ENCODE peak calls at places on chromosomes 6 and 20, in four cellular contexts. I, T, Q and C are unnamed samples.

GRCh38 chr20:47343007-47343472 is 13.5 kb downstream of the ZMYND8 start:
- DNase-seq in I (no peak), T (no peak), Q (peak; percentile 62), C (no peak)

GRCh38 chr20:39607124-39607523 is 645.0 kb downstream of the DHX35 start:
- DNase-seq in I (no peak), T (no peak), Q (no peak), C (peak; percentile 9)

GRCh38 chr6:5412663-5413062 is 151.3 kb downstream of the FARS2 start:
- DNase-seq in I (no peak), T (no peak), Q (no peak), C (no peak)

GRCh38 chr6:148747145-148747492 is 289 bp downstream of the UST start:
- DNase-seq in I (peak; percentile 51), T (peak; percentile 72), Q (peak; percentile 42), C (no peak)

GRCh38 chr20:51082988-51083387 is 60.1 kb upstream of the KCNG1 start:
- DNase-seq in I (no peak), T (no peak), Q (no peak), C (no peak)

GRCh38 chr6:431986-432385 is 40.4 kb downstream of the IRF4 start:
- DNase-seq in I (no peak), T (no peak), Q (no peak), C (no peak)

GRCh38 chr20:16350465-16350864 is 222.8 kb downstream of the KIF16B start:
- DNase-seq in I (no peak), T (peak; percentile 11), Q (peak; percentile 50), C (no peak)

GRCh38 chr20:37903317-37904007 is 535 bp downstream of the VSTM2L start:
- DNase-seq in I (no peak), T (no peak), Q (no peak), C (no peak)

GRCh38 chr20:38299963-38300362 is 4.0 kb upstream of the BPI start:
- DNase-seq in I (no peak), T (no peak), Q (no peak), C (no peak)

GRCh38 chr20:59062057-59062456 is 19.5 kb upstream of the PRELID3B start:
- DNase-seq in I (no peak), T (no peak), Q (no peak), C (no peak)

GRCh38 chr6:40378071-40378724 is 209.0 kb downstream of the LRFN2 start:
- DNase-seq in I (no peak), T (no peak), Q (no peak), C (no peak)

GRCh38 chr20:50050660-50051308 is 62.2 kb downstream of the UBE2V1 start:
- DNase-seq in I (no peak), T (no peak), Q (no peak), C (peak; percentile 74)

GRCh38 chr6:53581161-53581560 is 36.3 kb upstream of the GCLC start:
- DNase-seq in I (no peak), T (peak; percentile 46), Q (peak; percentile 74), C (no peak)

GRCh38 chr6:7918403-7918802 is 7.8 kb upstream of the TXNDC5 start:
- DNase-seq in I (no peak), T (no peak), Q (no peak), C (no peak)

GRCh38 chr20:43720007-43720406 is 6.8 kb downstream of the GTSF1L start:
- DNase-seq in I (no peak), T (no peak), Q (no peak), C (no peak)

GRCh38 chr20:48703107-48703506 is 124.7 kb downstream of the PREX1 start:
- DNase-seq in I (no peak), T (no peak), Q (no peak), C (no peak)

GRCh38 chr6:151534576-151534975 is 40.8 kb downstream of the CCDC170 start:
- DNase-seq in I (no peak), T (no peak), Q (peak; percentile 16), C (no peak)

GRCh38 chr6:24720131-24720603 is 1.2 kb upstream of the C6orf62 start:
- DNase-seq in I (peak; percentile 42), T (peak; percentile 64), Q (peak; percentile 28), C (peak; percentile 30)

GRCh38 chr6:56004421-56004820 is 129.0 kb upstream of the BMP5 start:
- DNase-seq in I (no peak), T (peak; percentile 40), Q (peak; percentile 5), C (no peak)

GRCh38 chr6:152904678-152905077 is 78.2 kb downstream of the FBXO5 start:
- DNase-seq in I (no peak), T (no peak), Q (no peak), C (no peak)

GRCh38 chr20:44403194-44404112 is 48.0 kb downstream of the HNF4A start:
- DNase-seq in I (no peak), T (no peak), Q (no peak), C (no peak)

GRCh38 chr6:75147512-75147911 is 58.3 kb downstream of the COL12A1 start:
- DNase-seq in I (no peak), T (no peak), Q (peak; percentile 81), C (no peak)

GRCh38 chr6:90096818-90097217 is 199.8 kb downstream of the BACH2 start:
- DNase-seq in I (no peak), T (no peak), Q (no peak), C (no peak)

GRCh38 chr20:47319517-47320252 is 36.8 kb downstream of the ZMYND8 start:
- DNase-seq in I (no peak), T (peak; percentile 96), Q (peak; percentile 74), C (peak; percentile 41)

GRCh38 chr6:148395583-148396101 is 53.0 kb downstream of the SASH1 start:
- DNase-seq in I (no peak), T (no peak), Q (peak; percentile 10), C (no peak)

GRCh38 chr6:410555-411395 is 19.2 kb downstream of the IRF4 start:
- DNase-seq in I (no peak), T (no peak), Q (no peak), C (no peak)

GRCh38 chr20:58596244-58597010 is 54.7 kb upstream of the STX16 start:
- DNase-seq in I (no peak), T (no peak), Q (no peak), C (no peak)

GRCh38 chr20:574297-574942 is 30.8 kb upstream of the CSNK2A1 start:
- DNase-seq in I (no peak), T (no peak), Q (no peak), C (no peak)

GRCh38 chr6:147624946-147625515 is 116.5 kb downstream of the SAMD5 start:
- DNase-seq in I (no peak), T (peak; percentile 9), Q (no peak), C (peak; percentile 81)

GRCh38 chr20:1298888-1299511 is 29.9 kb downstream of the SDCBP2 start:
- DNase-seq in I (no peak), T (no peak), Q (no peak), C (no peak)

GRCh38 chr6:9632026-9632425 is 782.8 kb downstream of the TFAP2A start:
- DNase-seq in I (no peak), T (no peak), Q (no peak), C (no peak)

GRCh38 chr6:116990679-116991078 is 113.6 kb downstream of the RFX6 start:
- DNase-seq in I (no peak), T (no peak), Q (no peak), C (no peak)

GRCh38 chr6:70280462-70280861 is 22.4 kb downstream of the COL9A1 start:
- DNase-seq in I (no peak), T (no peak), Q (no peak), C (no peak)

GRCh38 chr6:156686429-156686939 is 90.7 kb upstream of the ARID1B start:
- DNase-seq in I (peak; percentile 48), T (peak; percentile 67), Q (peak; percentile 59), C (no peak)

GRCh38 chr6:9732056-9732455 is 682.8 kb downstream of the TFAP2A start:
- DNase-seq in I (no peak), T (no peak), Q (no peak), C (no peak)

GRCh38 chr6:52420668-52421358 is 671 bp downstream of the EFHC1 start:
- DNase-seq in I (no peak), T (peak; percentile 42), Q (peak; percentile 33), C (peak; percentile 47)

GRCh38 chr6:52426667-52427066 is 6.5 kb downstream of the EFHC1 start:
- DNase-seq in I (no peak), T (no peak), Q (peak; percentile 15), C (no peak)

GRCh38 chr6:52423448-52423847 is 3.3 kb downstream of the EFHC1 start:
- DNase-seq in I (no peak), T (no peak), Q (no peak), C (no peak)

GRCh38 chr6:52422156-52422555 is 2.0 kb downstream of the EFHC1 start:
- DNase-seq in I (no peak), T (no peak), Q (no peak), C (no peak)

GRCh38 chr6:52423971-52424381 is 3.8 kb downstream of the EFHC1 start:
- DNase-seq in I (no peak), T (peak; percentile 93), Q (peak; percentile 90), C (peak; percentile 93)
- H3K4me1 ChIP-seq in I (no peaks in the 10 kb centered on the region), T (peaks cover 6% of the 10 kb centered on the region), Q (peaks cover 8% of the 10 kb centered on the region), C (peaks cover 46% of the 10 kb centered on the region)

GRCh38 chr6:170345662-170346061 is 39.1 kb downstream of the FAM120B start:
- DNase-seq in I (no peak), T (no peak), Q (peak; percentile 2), C (no peak)

GRCh38 chr6:170344631-170345576 is 38.3 kb downstream of the FAM120B start:
- DNase-seq in I (no peak), T (peak; percentile 82), Q (peak; percentile 61), C (peak; percentile 46)

GRCh38 chr6:170347975-170348374 is 41.4 kb downstream of the FAM120B start:
- DNase-seq in I (no peak), T (no peak), Q (no peak), C (no peak)

GRCh38 chr6:170347091-170347490 is 40.5 kb downstream of the FAM120B start:
- DNase-seq in I (no peak), T (no peak), Q (peak; percentile 51), C (no peak)

DNA sequence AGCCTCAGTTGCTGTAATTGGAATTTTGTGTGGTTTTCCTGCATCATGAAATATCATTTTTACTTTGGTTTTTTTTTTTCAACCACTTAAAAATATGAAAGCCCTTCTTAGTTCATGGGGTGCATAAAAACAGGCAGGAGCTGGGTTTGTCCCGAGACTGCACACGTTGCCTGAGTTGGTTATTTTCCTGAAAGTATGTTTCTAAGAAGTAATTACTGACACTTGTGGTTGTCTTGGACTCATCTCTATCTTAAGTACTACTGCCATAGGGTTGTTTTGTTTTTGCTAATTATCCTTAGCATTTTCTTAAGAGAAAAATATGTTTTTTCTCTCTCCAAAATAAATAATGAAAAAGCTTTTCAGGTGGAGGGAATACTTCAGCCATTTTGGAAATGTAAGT is 40.1 kb downstream of the FAM120B start:
- DNase-seq in I (no peak), T (no peak), Q (no peak), C (no peak)
- H3K4me3 ChIP-seq in I (no peak overlapping the region), T (no peak overlapping the region), Q (no peak overlapping the region), C (no peak overlapping the region)

GRCh38 chr6:20630617-20631448 is 96.6 kb downstream of the CDKAL1 start:
- DNase-seq in I (no peak), T (no peak), Q (no peak), C (no peak)
- H3K27me3 ChIP-seq in I (no peaks in the 10 kb centered on the region), T (no peaks in the 10 kb centered on the region), Q (no peaks in the 10 kb centered on the region), C (no peaks in the 10 kb centered on the region)

GRCh38 chr6:113683968-113684367 is 173.2 kb upstream of the MARCKS start:
- DNase-seq in I (no peak), T (no peak), Q (no peak), C (no peak)
- H3K4me1 ChIP-seq in I (no peaks in the 10 kb centered on the region), T (no peaks in the 10 kb centered on the region), Q (no peaks in the 10 kb centered on the region), C (peaks cover 3% of the 10 kb centered on the region)